ENCODE peak calls at places on chromosomes 13 and 19, in eight cellular contexts. K is adipocyte; L is CD4-positive, alpha-beta memory T cell; C is astrocyte; R is heart right ventricle; M is colonic mucosa; Y is tibial nerve; D is IMR-90. I is an unnamed sample. For H3K4me1, the result is how much of the 10 kb centered on the place peaks cover.

GRCh38 chr19:4432918-4433506 is 24.6 kb downstream of the UBXN6 start:
- DNase-seq in M (no peak), Y (no peak), L (no peak), D (no peak), C (no peak), R (no peak), K (no peak), I (no peak)

GRCh38 chr19:4464815-4465581 is 7.1 kb upstream of the HDGFL2 start:
- DNase-seq in D (no peak), M (no peak), Y (no peak), L (no peak), K (no peak), C (no peak), R (no peak), I (no peak)

GRCh38 chr19:47241919-47242644 is 11.1 kb upstream of the BBC3 start:
- DNase-seq in M (no peak), R (no peak), C (peak), L (no peak), K (no peak), D (no peak), Y (no peak), I (no peak)

GRCh38 chr13:38340624-38341023 is 9.0 kb upstream of the UFM1 start:
- DNase-seq in M (no peak), D (no peak), L (no peak), K (no peak), R (no peak), C (no peak), Y (no peak), I (no peak)

GRCh38 chr19:5109560-5109959 is 140.6 kb downstream of the KDM4B start:
- DNase-seq in C (no peak), K (no peak), L (no peak), Y (no peak), M (no peak), D (no peak), R (no peak), I (no peak)

GRCh38 chr19:7636691-7637373 is at the start of gene STXBP2:
- DNase-seq in R (peak), M (peak), L (peak), D (no peak), Y (no peak), K (no peak), C (no peak), I (peak)

GRCh38 chr13:91401916-91402315 is 3.5 kb downstream of the GPC5 start:
- DNase-seq in R (no peak), L (no peak), K (no peak), Y (no peak), M (no peak), C (no peak), D (no peak), I (no peak)

GRCh38 chr13:107124129-107124718 is 556.3 kb upstream of the ARGLU1 start:
- DNase-seq in D (peak), C (no peak), K (peak), M (no peak), R (no peak), Y (no peak), L (no peak), I (peak)

GRCh38 chr19:48490980-48491792 is 20.4 kb downstream of the LMTK3 start:
- DNase-seq in M (peak), K (no peak), D (no peak), C (no peak), Y (no peak), R (no peak), L (peak), I (peak)

GRCh38 chr13:63344711-63345110 is 1929.1 kb upstream of the PCDH20 start:
- DNase-seq in Y (no peak), C (no peak), D (no peak), K (no peak), L (no peak), R (no peak), M (no peak), I (no peak)

GRCh38 chr19:49843265-49843664 is 7.7 kb upstream of the PTOV1 start:
- DNase-seq in M (no peak), K (no peak), C (no peak), R (no peak), D (no peak), L (no peak), Y (no peak), I (no peak)

GRCh38 chr19:12867120-12868099 is 13.8 kb downstream of the DNASE2 start:
- DNase-seq in C (peak), K (peak), R (peak), D (peak), M (peak), L (peak), Y (no peak), I (peak)

GRCh38 chr13:36275190-36276002 is 22.2 kb downstream of the CCDC169 start:
- DNase-seq in C (peak), D (peak), R (no peak), L (no peak), K (peak), Y (no peak), M (peak), I (peak)

GRCh38 chr13:27960362-27961226 is 8.5 kb downstream of the CDX2 start:
- DNase-seq in M (peak), R (peak), D (no peak), L (no peak), C (no peak), Y (no peak), K (no peak), I (peak)

GRCh38 chr13:56396318-56396717 is 744.4 kb upstream of the PRR20A start:
- DNase-seq in Y (no peak), R (no peak), M (no peak), K (no peak), L (no peak), D (no peak), C (no peak), I (no peak)

GRCh38 chr13:48585456-48585840 is 52.6 kb upstream of the RCBTB2 start:
- DNase-seq in M (peak), R (no peak), K (no peak), C (peak), Y (no peak), L (no peak), D (no peak), I (no peak)

GRCh38 chr13:46580362-46580839 is 27.4 kb downstream of the LRCH1 start:
- DNase-seq in D (no peak), R (no peak), C (no peak), K (no peak), M (no peak), L (no peak), Y (no peak), I (no peak)

GRCh38 chr19:52231154-52231565 is 38.2 kb upstream of the ZNF766 start:
- DNase-seq in R (no peak), C (peak), M (no peak), Y (no peak), L (no peak), D (peak), K (no peak), I (no peak)

GRCh38 chr13:101454767-101455166 is 2.3 kb downstream of the ITGBL1 start:
- DNase-seq in L (no peak), C (peak), M (no peak), R (no peak), D (peak), K (peak), Y (no peak), I (no peak)

GRCh38 chr13:18948664-18949488 is 232.7 kb downstream of the TUBA3C start:
- DNase-seq in Y (no peak), R (no peak), K (no peak), C (no peak), D (no peak), M (no peak), L (no peak), I (no peak)

GRCh38 chr13:37226966-37227365 is 121.5 kb upstream of the CSNK1A1L start:
- DNase-seq in Y (no peak), C (peak), L (no peak), K (peak), D (peak), M (no peak), R (no peak), I (no peak)

GRCh38 chr19:40255619-40256166 is 29.2 kb upstream of the CCNP start:
- DNase-seq in Y (no peak), R (no peak), D (no peak), M (no peak), K (no peak), L (no peak), C (no peak), I (no peak)

GRCh38 chr19:13764821-13765394 is 586 bp downstream of the MRI1 start:
- DNase-seq in L (no peak), R (peak), K (peak), M (no peak), Y (no peak), D (no peak), C (no peak), I (peak)

GRCh38 chr13:46207828-46208227 is 3.9 kb upstream of the LRRC63 start:
- DNase-seq in D (no peak), R (no peak), M (no peak), K (no peak), C (no peak), L (no peak), Y (no peak), I (no peak)

GRCh38 chr13:104043184-104043583 is 977.0 kb upstream of the SLC10A2 start:
- DNase-seq in R (no peak), M (no peak), L (no peak), K (no peak), D (peak), C (peak), Y (no peak), I (no peak)

GRCh38 chr13:35210234-35210633 is 266.3 kb downstream of the MAB21L1 start:
- DNase-seq in M (no peak), L (no peak), C (no peak), Y (no peak), R (no peak), K (peak), D (no peak), I (no peak)

GRCh38 chr19:17648097-17648660 is 40.0 kb downstream of the UNC13A start:
- DNase-seq in Y (no peak), D (no peak), K (no peak), L (no peak), C (no peak), R (no peak), M (no peak), I (no peak)

GRCh38 chr19:2223959-2224358 is 12.2 kb downstream of the PLEKHJ1 start:
- DNase-seq in K (no peak), C (no peak), D (no peak), Y (no peak), L (no peak), M (no peak), R (no peak), I (no peak)

GRCh38 chr19:2224754-2225349 is 11.3 kb downstream of the PLEKHJ1 start:
- DNase-seq in D (no peak), R (no peak), Y (no peak), K (no peak), M (no peak), L (no peak), C (no peak), I (no peak)

GRCh38 chr19:2221918-2222317 is 14.2 kb downstream of the PLEKHJ1 start:
- DNase-seq in K (no peak), D (no peak), Y (no peak), C (no peak), M (no peak), R (no peak), L (no peak), I (no peak)

GRCh38 chr19:2221250-2221831 is 14.8 kb downstream of the PLEKHJ1 start:
- DNase-seq in D (peak), Y (no peak), C (no peak), L (no peak), R (no peak), K (no peak), M (no peak), I (no peak)

DNA sequence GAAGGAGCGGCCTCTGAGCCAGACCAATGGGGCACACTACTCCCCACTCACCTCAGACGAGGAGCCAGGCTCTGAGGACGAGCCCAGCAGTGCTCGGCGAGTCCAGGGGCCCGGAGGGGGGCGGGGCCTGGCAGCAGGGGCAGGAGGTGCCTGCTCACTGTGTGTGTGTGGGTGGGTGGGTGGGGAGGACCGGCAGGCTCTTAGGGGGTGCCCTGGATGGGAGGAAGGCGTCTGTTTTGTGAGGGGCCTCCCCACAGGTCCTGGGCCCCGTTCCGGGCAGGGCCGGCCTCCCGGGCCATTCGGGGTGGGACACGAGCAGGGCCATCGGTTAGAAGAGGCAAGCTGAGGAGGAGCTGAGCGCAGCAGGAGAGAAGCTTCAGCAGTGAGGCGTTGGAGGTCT is 12.7 kb downstream of the PLEKHJ1 start:
- DNase-seq in K (no peak), M (no peak), R (no peak), L (no peak), D (no peak), C (no peak), Y (no peak), I (no peak)
- H3K4me1 ChIP-seq in K (under half), M (under half), R (under half), L (under half), D (under half), C (under half), Y (under half), I (under half)

GRCh38 chr19:16370671-16371391 is 46.2 kb downstream of the KLF2 start:
- DNase-seq in M (no peak), L (no peak), R (no peak), C (no peak), K (no peak), Y (no peak), D (no peak), I (no peak)

GRCh38 chr19:16368385-16369305 is 44.0 kb downstream of the KLF2 start:
- DNase-seq in D (no peak), M (no peak), K (no peak), L (peak), Y (no peak), R (no peak), C (no peak), I (peak)

GRCh38 chr19:16371540-16371986 is 46.9 kb downstream of the KLF2 start:
- DNase-seq in D (no peak), K (no peak), L (peak), R (peak), Y (no peak), M (peak), C (no peak), I (no peak)

GRCh38 chr19:16369306-16369663 is 44.7 kb downstream of the KLF2 start:
- DNase-seq in M (no peak), R (no peak), K (no peak), L (no peak), Y (no peak), C (no peak), D (no peak), I (no peak)

GRCh38 chr19:16369664-16370576 is 45.3 kb downstream of the KLF2 start:
- DNase-seq in L (peak), Y (no peak), C (no peak), D (no peak), K (no peak), M (no peak), R (no peak), I (no peak)
- H3K4me1 ChIP-seq in L (half or more), Y (under half), C (under half), D (under half), K (under half), M (under half), R (under half), I (under half)

DNA sequence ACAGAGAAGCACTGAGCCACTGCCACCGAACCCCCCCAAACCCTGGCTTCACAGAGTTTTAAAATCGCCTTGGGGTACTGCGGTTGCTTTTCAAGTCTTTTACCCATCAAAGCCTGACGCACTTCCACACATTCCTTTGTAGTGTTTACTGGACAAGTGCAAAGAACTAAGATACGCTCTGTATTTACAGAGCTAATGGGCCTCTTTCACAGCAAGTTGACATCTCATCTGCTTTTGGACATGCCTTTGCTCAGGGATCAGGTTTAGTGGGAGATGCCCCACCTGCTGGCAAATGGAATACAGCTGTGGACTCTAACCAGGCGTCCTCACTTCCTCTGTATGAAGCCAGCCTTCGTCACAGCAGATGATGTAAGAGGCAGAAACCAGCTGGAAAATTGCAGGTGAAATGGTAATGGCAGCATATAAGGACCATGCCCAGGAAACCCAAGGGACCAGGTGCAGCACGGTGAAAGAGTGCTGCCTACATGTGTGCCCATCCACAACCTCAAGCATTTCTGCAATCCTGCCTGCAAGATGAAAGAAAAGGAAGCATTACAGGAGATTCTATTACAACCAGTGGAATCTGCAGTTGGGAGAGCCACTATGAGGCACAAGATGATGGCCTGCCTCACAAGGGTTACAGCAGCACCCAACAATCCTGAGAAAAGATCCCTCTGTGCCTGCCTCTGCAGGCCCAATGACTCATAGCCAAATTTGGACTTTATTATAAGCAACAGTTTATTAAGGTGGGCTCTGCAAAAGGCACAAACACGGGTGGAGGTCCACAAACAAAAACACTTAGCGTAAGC is 34.7 kb downstream of the BRD4 start:
- DNase-seq in L (no peak), M (peak), D (peak), R (no peak), C (peak), Y (no peak), K (peak), I (peak)
- H3K4me1 ChIP-seq in L (half or more), M (under half), D (half or more), R (half or more), C (under half), Y (half or more), K (half or more), I (half or more)

GRCh38 chr19:42248270-42249148 is 6.1 kb upstream of the GSK3A start:
- DNase-seq in M (no peak), C (no peak), R (no peak), L (no peak), Y (no peak), K (no peak), D (no peak), I (no peak)
- H3K4me1 ChIP-seq in M (under half), C (under half), R (half or more), L (under half), Y (half or more), K (half or more), D (under half), I (under half)

GRCh38 chr19:53646144-53646543 is 14.3 kb downstream of the DPRX start:
- DNase-seq in C (no peak), M (no peak), R (no peak), D (no peak), Y (no peak), K (no peak), L (no peak), I (no peak)

GRCh38 chr19:53639471-53639870 is 7.7 kb downstream of the DPRX start:
- DNase-seq in R (no peak), D (no peak), C (no peak), Y (no peak), K (no peak), M (no peak), L (no peak), I (no peak)

GRCh38 chr19:53644061-53644816 is 12.4 kb downstream of the DPRX start:
- DNase-seq in C (no peak), L (no peak), K (no peak), D (no peak), Y (no peak), R (no peak), M (no peak), I (no peak)

GRCh38 chr19:53647350-53647749 is 15.6 kb downstream of the DPRX start:
- DNase-seq in M (no peak), R (no peak), C (no peak), D (no peak), L (no peak), Y (no peak), K (no peak), I (no peak)

GRCh38 chr19:53642381-53643099 is 10.7 kb downstream of the DPRX start:
- DNase-seq in K (no peak), R (no peak), Y (no peak), C (no peak), M (no peak), D (no peak), L (no peak), I (no peak)
- H3K4me1 ChIP-seq in K (under half), R (under half), Y (under half), C (under half), M (under half), D (under half), L (under half), I (under half)

DNA sequence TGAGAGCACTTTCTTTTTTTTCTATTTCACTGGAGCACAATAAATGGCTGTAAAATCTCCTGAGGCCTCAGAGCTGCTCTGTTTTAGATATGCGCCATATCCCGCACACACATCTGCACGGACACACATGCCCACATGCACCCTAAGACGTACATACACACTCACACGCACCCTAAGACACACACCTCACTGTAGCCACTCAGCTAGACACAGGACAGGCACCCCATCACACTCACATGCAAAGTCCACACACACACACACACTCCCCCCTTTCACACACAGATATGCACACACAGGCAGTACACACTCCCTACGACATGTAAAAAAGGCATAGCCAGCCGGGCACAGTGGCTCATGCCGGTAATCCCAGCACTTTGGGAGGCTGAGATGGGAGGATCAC is 8.8 kb downstream of the ELOF1 start:
- DNase-seq in M (no peak), R (no peak), Y (no peak), D (no peak), L (no peak), K (no peak), C (no peak), I (no peak)
- H3K4me1 ChIP-seq in M (under half), R (under half), Y (under half), D (under half), L (under half), K (under half), C (under half), I (under half)

DNA sequence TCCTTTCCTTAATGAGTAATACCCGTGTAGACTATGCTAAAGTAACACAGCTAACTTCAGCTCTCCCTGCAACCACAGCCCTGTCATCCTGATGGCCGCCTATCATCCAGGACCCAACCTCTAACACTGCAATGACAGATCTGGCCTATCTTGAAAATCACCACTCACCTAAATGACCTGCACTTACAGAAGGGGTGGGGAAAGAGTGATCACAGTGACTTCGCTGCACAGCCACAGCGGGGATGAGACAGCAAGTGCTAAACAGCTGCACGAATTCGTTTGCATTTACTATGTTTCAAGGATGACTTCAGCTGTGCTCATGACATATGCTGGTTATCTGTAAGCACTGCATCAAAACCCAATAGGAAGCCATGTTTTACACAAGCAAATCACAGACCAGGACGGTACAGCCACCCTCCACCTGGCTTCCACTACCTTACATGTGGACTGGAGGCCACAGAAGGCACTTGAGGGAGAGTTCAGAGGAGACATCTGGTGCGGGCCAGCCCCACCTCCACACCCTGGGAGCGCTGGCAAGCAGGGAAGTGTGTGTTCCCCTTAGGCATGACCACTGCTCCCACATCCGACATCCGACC is 95.9 kb downstream of the STK24 start:
- DNase-seq in R (no peak), M (no peak), L (no peak), Y (no peak), C (no peak), K (peak), D (peak), I (no peak)
- H3K4me1 ChIP-seq in R (half or more), M (under half), L (half or more), Y (under half), C (half or more), K (under half), D (under half), I (under half)